ENCODE peak calls at places on chromosome 10, in ten cellular contexts. S is foreskin fibroblast, H is IMR-90, E is WTC11, Q is psoas muscle, L is GM20000, X is upper lobe of left lung, B is AG10803, W is epithelial cell of esophagus, G is adrenal gland. Y is an unnamed sample.

GRCh38 chr10:117728087-117728486 is 185.5 kb downstream of the EMX2 start:
- DNase-seq in S (no peak), H (no peak), E (no peak), Q (no peak), L (no peak), X (no peak), B (no peak), W (no peak), G (no peak), Y (no peak)

GRCh38 chr10:17793041-17793440 is 16.1 kb upstream of the MRC1 start:
- DNase-seq in S (no peak), H (no peak), E (no peak), Q (no peak), L (no peak), X (no peak), B (peak), W (no peak), G (no peak), Y (no peak)

GRCh38 chr10:114520453-114520852 is 116.2 kb upstream of the AFAP1L2 start:
- DNase-seq in S (peak), H (peak), E (no peak), Q (no peak), L (no peak), X (no peak), B (peak), W (peak), G (peak), Y (peak)

GRCh38 chr10:1627945-1628344 is 109.4 kb downstream of the ADARB2 start:
- DNase-seq in S (no peak), H (no peak), E (no peak), Q (no peak), L (no peak), X (no peak), B (no peak), W (no peak), G (no peak), Y (no peak)

GRCh38 chr10:67609996-67610793 is 85.8 kb downstream of the CTNNA3 start:
- DNase-seq in S (no peak), H (peak), E (no peak), Q (no peak), L (no peak), X (no peak), B (peak), W (no peak), G (no peak), Y (peak)

GRCh38 chr10:53111529-53111928 is 338.9 kb upstream of the MBL2 start:
- DNase-seq in S (no peak), H (no peak), E (no peak), Q (no peak), L (no peak), X (peak), B (no peak), W (peak), G (no peak), Y (no peak)

GRCh38 chr10:69010151-69010640 is 21.6 kb downstream of the KIFBP start:
- DNase-seq in S (no peak), H (peak), E (no peak), Q (no peak), L (no peak), X (no peak), B (peak), W (no peak), G (no peak), Y (no peak)

GRCh38 chr10:125038637-125039036 is 96.7 kb downstream of the ZRANB1 start:
- DNase-seq in S (no peak), H (no peak), E (peak), Q (peak), L (no peak), X (no peak), B (peak), W (peak), G (no peak), Y (peak)

GRCh38 chr10:11303671-11304170 is 286.0 kb downstream of the CELF2 start:
- DNase-seq in S (no peak), H (no peak), E (no peak), Q (no peak), L (no peak), X (no peak), B (no peak), W (no peak), G (no peak), Y (no peak)

GRCh38 chr10:100878291-100878910 is 34.4 kb upstream of the SLF2 start:
- DNase-seq in S (peak), H (peak), E (peak), Q (peak), L (peak), X (no peak), B (peak), W (peak), G (peak), Y (peak)

GRCh38 chr10:119388849-119389345 is 153.6 kb downstream of the RGS10 start:
- DNase-seq in S (no peak), H (no peak), E (no peak), Q (no peak), L (no peak), X (no peak), B (no peak), W (peak), G (no peak), Y (no peak)

GRCh38 chr10:11345224-11346054 is 266.0 kb downstream of the USP6NL start:
- DNase-seq in S (peak), H (no peak), E (peak), Q (no peak), L (no peak), X (no peak), B (no peak), W (peak), G (no peak), Y (no peak)

GRCh38 chr10:116097239-116097751 is 175.7 kb downstream of the GFRA1 start:
- DNase-seq in S (no peak), H (no peak), E (no peak), Q (no peak), L (no peak), X (peak), B (no peak), W (no peak), G (no peak), Y (no peak)

GRCh38 chr10:8416192-8416701 is 361.8 kb downstream of the GATA3 start:
- DNase-seq in S (no peak), H (no peak), E (no peak), Q (no peak), L (peak), X (no peak), B (no peak), W (no peak), G (no peak), Y (no peak)

GRCh38 chr10:44947356-44948152 is 12.0 kb upstream of the RASSF4 start:
- DNase-seq in S (no peak), H (no peak), E (no peak), Q (no peak), L (peak), X (no peak), B (no peak), W (peak), G (no peak), Y (no peak)

GRCh38 chr10:13038346-13038745 is 36.8 kb upstream of the CCDC3 start:
- DNase-seq in S (no peak), H (no peak), E (no peak), Q (no peak), L (no peak), X (no peak), B (no peak), W (no peak), G (no peak), Y (no peak)

GRCh38 chr10:11035318-11035920 is 17.7 kb downstream of the CELF2 start:
- DNase-seq in S (peak), H (peak), E (no peak), Q (peak), L (no peak), X (no peak), B (peak), W (peak), G (peak), Y (peak)

GRCh38 chr10:70607936-70608335 is 5.4 kb upstream of the PRF1 start:
- DNase-seq in S (no peak), H (no peak), E (no peak), Q (no peak), L (no peak), X (no peak), B (no peak), W (no peak), G (no peak), Y (no peak)

GRCh38 chr10:60123172-60123571 is 216.8 kb upstream of the CCDC6 start:
- DNase-seq in S (peak), H (peak), E (no peak), Q (no peak), L (no peak), X (no peak), B (peak), W (peak), G (no peak), Y (peak)

GRCh38 chr10:89861584-89862287 is 160.3 kb downstream of the KIF20B start:
- DNase-seq in S (no peak), H (peak), E (no peak), Q (no peak), L (no peak), X (no peak), B (peak), W (peak), G (no peak), Y (peak)

GRCh38 chr10:31749293-31749692 is 179.3 kb downstream of the ARHGAP12 start:
- DNase-seq in S (no peak), H (peak), E (no peak), Q (peak), L (no peak), X (peak), B (no peak), W (no peak), G (no peak), Y (no peak)

DNA sequence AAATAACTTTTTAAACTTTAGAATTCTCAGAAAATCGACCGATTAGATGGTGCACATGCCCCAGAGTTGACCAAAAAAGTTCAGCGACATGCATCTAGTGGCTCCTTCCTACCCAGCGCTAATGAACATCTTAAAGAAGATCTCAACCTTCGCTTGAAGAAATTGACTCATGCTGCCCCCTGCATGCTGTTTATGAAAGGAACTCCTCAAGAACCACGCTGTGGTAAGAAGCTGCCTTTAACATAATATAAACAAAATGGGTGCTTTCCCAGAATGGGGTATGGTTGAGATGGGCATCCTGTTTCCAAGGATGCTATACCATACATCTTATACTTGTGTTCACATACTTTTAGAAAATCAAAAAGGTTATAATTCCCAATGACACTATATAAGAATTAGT is 24.6 kb downstream of the GLRX3 start:
- DNase-seq in S (no peak), H (peak), E (no peak), Q (no peak), L (no peak), X (no peak), B (no peak), W (no peak), G (no peak), Y (no peak)
- TF ChIP-seq CTCF in S (no peak), H (peak), E (no peak), Q (no peak), L (no peak), X (no peak), B (no peak), W (no peak), G (no peak), Y (peak)

DNA sequence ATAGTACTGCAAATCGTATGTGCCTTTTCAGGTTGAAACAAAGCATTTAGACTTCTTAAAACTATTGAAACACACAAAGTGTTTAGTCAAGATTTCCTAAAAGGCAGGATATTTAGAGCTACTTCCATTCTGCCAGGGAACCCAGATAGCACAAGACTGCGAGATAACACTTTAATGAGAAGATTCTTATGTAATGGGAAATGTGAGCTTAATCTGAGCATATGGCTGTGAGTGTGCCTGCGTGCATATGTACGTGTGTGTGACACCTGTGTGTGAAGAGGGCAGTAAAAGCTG is 14.3 kb upstream of the JCAD start:
- DNase-seq in S (no peak), H (no peak), E (no peak), Q (no peak), L (no peak), X (no peak), B (no peak), W (no peak), G (no peak), Y (no peak)
- TF ChIP-seq CTCF in S (no peak), H (no peak), E (no peak), Q (no peak), L (no peak), X (no peak), B (no peak), W (no peak), G (no peak), Y (no peak)

GRCh38 chr10:76152186-76152585 is 720.8 kb downstream of the LRMDA start:
- DNase-seq in S (no peak), H (no peak), E (no peak), Q (no peak), L (no peak), X (no peak), B (no peak), W (no peak), G (no peak), Y (no peak)

GRCh38 chr10:76149602-76150138 is 718.2 kb downstream of the LRMDA start:
- DNase-seq in S (no peak), H (no peak), E (no peak), Q (no peak), L (no peak), X (no peak), B (no peak), W (no peak), G (no peak), Y (no peak)

GRCh38 chr10:76150886-76151288 is 719.5 kb downstream of the LRMDA start:
- DNase-seq in S (no peak), H (no peak), E (no peak), Q (no peak), L (no peak), X (no peak), B (no peak), W (no peak), G (no peak), Y (no peak)

GRCh38 chr10:76150139-76150885 is 718.9 kb downstream of the LRMDA start:
- DNase-seq in S (no peak), H (peak), E (peak), Q (no peak), L (no peak), X (no peak), B (peak), W (peak), G (no peak), Y (no peak)

GRCh38 chr10:76149182-76149581 is 717.8 kb downstream of the LRMDA start:
- DNase-seq in S (no peak), H (no peak), E (no peak), Q (no peak), L (no peak), X (no peak), B (peak), W (peak), G (no peak), Y (peak)
- TF ChIP-seq CTCF in S (no peak), H (no peak), E (no peak), Q (no peak), L (no peak), X (no peak), B (no peak), W (no peak), G (no peak), Y (no peak)

GRCh38 chr10:33532901-33533300 is 198.4 kb upstream of the NRP1 start:
- DNase-seq in S (no peak), H (no peak), E (no peak), Q (no peak), L (no peak), X (no peak), B (no peak), W (peak), G (no peak), Y (no peak)
- TF ChIP-seq CTCF in S (no peak), H (no peak), E (no peak), Q (no peak), L (no peak), X (no peak), B (no peak), W (no peak), G (no peak), Y (no peak)

GRCh38 chr10:93415693-93416092 is 66.4 kb downstream of the MYOF start:
- DNase-seq in S (no peak), H (no peak), E (no peak), Q (no peak), L (no peak), X (no peak), B (no peak), W (no peak), G (no peak), Y (no peak)
- TF ChIP-seq CTCF in S (no peak), H (peak), E (peak), Q (no peak), L (no peak), X (no peak), B (peak), W (no peak), G (no peak), Y (peak)

DNA sequence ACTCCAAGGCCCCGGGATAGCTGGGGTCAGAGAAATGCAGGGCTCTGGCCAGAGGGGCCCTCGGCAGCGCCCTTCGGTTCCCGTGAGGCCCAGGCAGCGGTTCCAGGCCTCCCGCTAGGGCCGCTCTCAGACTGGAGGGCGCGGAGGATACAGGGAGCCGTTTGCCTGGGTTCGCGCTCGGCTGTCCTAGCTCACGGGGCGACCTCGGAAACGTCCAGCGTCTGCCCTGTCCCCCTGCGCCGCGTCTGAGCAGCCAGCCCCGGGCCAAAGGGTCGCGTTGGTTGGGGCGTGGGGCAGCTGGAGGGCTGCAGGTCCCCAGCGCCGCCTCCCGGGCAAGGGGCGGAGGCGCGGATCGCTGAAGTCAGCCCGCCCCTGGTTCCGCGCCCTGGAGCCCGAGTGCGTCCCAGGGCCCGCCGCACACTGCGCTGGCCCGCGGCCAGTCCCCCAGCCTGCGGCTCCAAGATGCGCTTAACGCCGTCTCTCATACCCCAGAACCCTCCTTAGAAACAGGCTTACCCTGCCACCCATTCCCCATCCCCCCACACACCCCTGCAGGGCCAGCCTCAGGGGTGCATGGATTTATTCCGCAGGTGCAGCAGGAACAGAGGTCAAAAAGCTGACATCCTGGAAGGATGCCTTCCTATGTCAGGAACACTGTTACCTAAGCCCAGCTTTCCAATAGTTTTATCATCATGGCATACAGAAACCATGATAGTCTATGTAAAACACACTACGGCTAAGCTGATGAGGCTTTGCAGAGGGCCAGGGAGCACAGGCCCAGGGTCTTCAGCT is 22.1 kb upstream of the OPN4 start:
- DNase-seq in S (no peak), H (no peak), E (peak), Q (peak), L (no peak), X (peak), B (peak), W (no peak), G (no peak), Y (no peak)
- TF ChIP-seq CTCF in S (peak), H (no peak), E (no peak), Q (peak), L (no peak), X (no peak), B (no peak), W (no peak), G (peak), Y (peak)

DNA sequence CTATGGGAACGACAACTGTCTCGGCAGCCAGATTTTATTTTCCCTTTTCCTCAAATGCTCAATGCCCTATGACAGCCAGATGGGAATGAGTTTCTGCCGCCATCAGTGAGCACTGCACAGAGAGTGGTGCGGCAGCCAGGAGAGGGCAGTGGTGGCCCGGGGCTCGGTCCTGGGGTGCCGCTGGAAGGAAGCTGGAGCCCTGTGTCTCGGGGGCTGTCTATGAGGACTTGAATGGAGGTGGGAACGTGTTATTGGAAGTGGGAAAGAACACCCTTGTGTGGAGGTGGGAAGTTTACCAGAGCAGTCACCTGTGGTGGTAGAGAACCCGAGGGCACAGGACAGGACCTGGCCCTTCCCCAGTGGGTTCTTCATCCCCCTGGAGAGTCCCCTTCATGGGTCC is 35.8 kb downstream of the JAKMIP3 start:
- DNase-seq in S (no peak), H (no peak), E (no peak), Q (no peak), L (no peak), X (no peak), B (no peak), W (no peak), G (no peak), Y (no peak)
- TF ChIP-seq CTCF in S (no peak), H (no peak), E (no peak), Q (no peak), L (no peak), X (no peak), B (no peak), W (no peak), G (no peak), Y (peak)